ENCODE peak calls at places on chromosomes 3 and 15, in nine cellular contexts. N is HepG2; K is activated T-cell treated with anti-CD3 and anti-CD28 coated beads for 4 hours; P is iris pigment epithelial cell; Q is anterior cingulate cortex; J is HTR-8/SVneo; U is T-cell; R is neural crest cell; T is stimulated activated CD4-positive, alpha-beta T cell treated with anti-CD3 and anti-CD28 coated beads, Interleukin-12 subunit alpha, Interleukin-12 subunit beta, amount 100 ng/mL, for 4 hours. Y is an unnamed sample.

GRCh38 chr3:5317572-5317971 is 130.1 kb downstream of the EDEM1 start:
- DNase-seq in N (peak), R (no peak), T (no peak), Q (no peak), J (no peak), K (no peak), U (no peak), P (no peak), Y (no peak)

GRCh38 chr3:141052570-141053069 is 1.5 kb downstream of the SPSB4 start:
- DNase-seq in T (no peak), J (peak), R (peak), P (no peak), Q (no peak), N (no peak), U (no peak), K (no peak), Y (no peak)

GRCh38 chr15:58241872-58242271 is 103.7 kb downstream of the AQP9 start:
- DNase-seq in K (no peak), R (no peak), T (no peak), Q (no peak), J (no peak), U (no peak), N (no peak), P (no peak), Y (no peak)

GRCh38 chr3:180466401-180467005 is 135.5 kb upstream of the TTC14 start:
- DNase-seq in T (no peak), J (no peak), R (no peak), U (no peak), K (no peak), Q (no peak), N (no peak), P (no peak), Y (no peak)

GRCh38 chr15:36498401-36498800 is 81.0 kb upstream of the CDIN1 start:
- DNase-seq in P (no peak), T (no peak), U (no peak), N (no peak), J (no peak), Q (no peak), K (no peak), R (no peak), Y (no peak)

GRCh38 chr3:49655731-49656285 is 18.3 kb upstream of the APEH start:
- DNase-seq in R (no peak), N (no peak), K (no peak), Q (no peak), J (no peak), P (no peak), T (no peak), U (no peak), Y (no peak)

GRCh38 chr15:40909662-40910625 is 15.7 kb downstream of the VPS18 start:
- DNase-seq in Q (no peak), U (no peak), P (peak), N (peak), R (no peak), K (no peak), J (no peak), T (no peak), Y (no peak)

GRCh38 chr3:22980346-22980745 is 222.8 kb upstream of the UBE2E2 start:
- DNase-seq in K (no peak), U (no peak), R (no peak), P (peak), Q (no peak), T (no peak), J (peak), N (no peak), Y (no peak)

GRCh38 chr3:132837615-132838014 is 115.4 kb upstream of the NPHP3 start:
- DNase-seq in Q (no peak), J (no peak), T (no peak), N (no peak), K (no peak), R (no peak), U (no peak), P (no peak), Y (no peak)

Y was measured in COLO829.